ENCODE peak calls at places on chromosomes 16 and 17, in five cellular contexts. V, H, Q, L and K are unnamed samples.

GRCh38 chr17:55825213-55825612 is 74.4 kb downstream of the PCTP start:
- DNase-seq in V (peak; percentile 13), Q (no peak), L (no peak), H (no peak), K (no peak)

GRCh38 chr16:89357055-89357454 is 133.3 kb downstream of the ANKRD11 start:
- DNase-seq in H (no peak), Q (no peak), V (no peak), L (no peak), K (no peak)

GRCh38 chr16:11632455-11632921 is 35.8 kb upstream of the SNN start:
- DNase-seq in V (no peak), Q (no peak), L (peak; percentile 41), H (no peak), K (peak; percentile 39)

GRCh38 chr16:73122604-73123386 is 74.9 kb upstream of the ZFHX3 start:
- DNase-seq in L (no peak), V (no peak), Q (no peak), H (peak; percentile 16), K (no peak)

GRCh38 chr17:56752263-56752662 is 81.5 kb downstream of the C17orf67 start:
- DNase-seq in V (no peak), L (no peak), H (no peak), Q (no peak), K (no peak)

GRCh38 chr16:83802135-83802534 is 5.6 kb upstream of the HSBP1 start:
- DNase-seq in Q (no peak), L (no peak), H (no peak), V (no peak), K (no peak)

GRCh38 chr16:23506606-23506994 is 3.7 kb downstream of the GGA2 start:
- DNase-seq in L (no peak), Q (no peak), V (no peak), H (no peak), K (no peak)

GRCh38 chr16:80993293-80993691 is 13.4 kb downstream of the CMC2 start:
- DNase-seq in H (no peak), L (no peak), Q (no peak), V (no peak), K (no peak)

GRCh38 chr17:44218344-44219125 is 940 bp downstream of the UBTF start:
- DNase-seq in H (peak; percentile 89), L (peak; percentile 90), Q (no peak), V (peak; percentile 75), K (peak; percentile 89)

GRCh38 chr16:12096162-12096781 is 119.7 kb downstream of the SNX29 start:
- DNase-seq in H (no peak), L (no peak), Q (no peak), V (no peak), K (no peak)

GRCh38 chr17:10177921-10178788 is 20.3 kb downstream of the GAS7 start:
- DNase-seq in V (no peak), H (no peak), Q (no peak), L (no peak), K (no peak)

GRCh38 chr17:28968914-28969295 is 17.6 kb upstream of the PHF12 start:
- DNase-seq in H (no peak), V (no peak), L (no peak), Q (no peak), K (no peak)

GRCh38 chr17:28612936-28613872 is 781 bp downstream of the RSKR start:
- DNase-seq in H (peak; percentile 38), L (peak; percentile 57), V (peak; percentile 56), Q (no peak), K (peak; percentile 29)

GRCh38 chr17:21676281-21677111 is 15.8 kb upstream of the KCNJ18 start:
- DNase-seq in L (no peak), Q (no peak), V (no peak), H (no peak), K (no peak)

GRCh38 chr16:83713597-83713996 is 94.2 kb upstream of the HSBP1 start:
- DNase-seq in L (no peak), H (no peak), Q (no peak), V (peak; percentile 12), K (no peak)

GRCh38 chr17:40124279-40125141 is 2.7 kb downstream of the MSL1 start:
- DNase-seq in Q (no peak), L (no peak), H (peak; percentile 21), V (no peak), K (peak; percentile 53)

GRCh38 chr17:19447085-19447583 is 36.1 kb downstream of the RNF112 start:
- DNase-seq in V (peak; percentile 80), Q (peak; percentile 49), L (peak; percentile 79), H (peak; percentile 67), K (peak; percentile 89)

GRCh38 chr17:21302711-21303425 is 18.4 kb downstream of the MAP2K3 start:
- DNase-seq in Q (no peak), H (no peak), V (no peak), L (peak; percentile 8), K (no peak)

GRCh38 chr16:66120656-66121055 is 245.8 kb upstream of the CDH5 start:
- DNase-seq in V (no peak), Q (no peak), H (no peak), L (no peak), K (no peak)

GRCh38 chr16:84199097-84199496 is 8.1 kb downstream of the ADAD2 start:
- DNase-seq in V (no peak), H (no peak), Q (no peak), L (no peak), K (no peak)

GRCh38 chr16:27048316-27048715 is 18.4 kb upstream of the C16orf82 start:
- DNase-seq in V (no peak), Q (no peak), L (no peak), H (no peak), K (no peak)

GRCh38 chr16:46830902-46831647 is at the start of gene C16orf87:
- DNase-seq in V (peak; percentile 96), Q (peak; percentile 76), L (peak; percentile 94), H (peak; percentile 94), K (peak; percentile 93)

GRCh38 chr16:17590711-17591654 is 120.2 kb upstream of the XYLT1 start:
- DNase-seq in H (no peak), Q (no peak), V (no peak), L (no peak), K (no peak)